ENCODE peak calls at places on chromosomes 3 and 15, in four cellular contexts. One of them, this sample, is unnamed.

GRCh38 chr15:93110502-93111040 is 21.6 kb upstream of the RGMA start:
- DNase-seq in left lung: no peak
- DNase-seq in neuronal stem cell: no peak
- DNase-seq in pancreas: no peak
- DNase-seq in this sample: no peak

GRCh38 chr3:24197809-24198208 is 252.7 kb downstream of the NR1D2 start:
- DNase-seq in left lung: no peak
- DNase-seq in neuronal stem cell: no peak
- DNase-seq in pancreas: peak
- DNase-seq in this sample: no peak

GRCh38 chr3:12107071-12107713 is 51.5 kb downstream of the TIMP4 start:
- DNase-seq in left lung: no peak
- DNase-seq in neuronal stem cell: no peak
- DNase-seq in pancreas: no peak
- DNase-seq in this sample: no peak

GRCh38 chr3:139953131-139953910 is 18.3 kb downstream of the CLSTN2 start:
- DNase-seq in left lung: no peak
- DNase-seq in neuronal stem cell: no peak
- DNase-seq in pancreas: no peak
- DNase-seq in this sample: no peak

GRCh38 chr3:111072016-111072891 is 638 bp downstream of the NECTIN3 start:
- DNase-seq in left lung: peak
- DNase-seq in neuronal stem cell: no peak
- DNase-seq in pancreas: peak
- DNase-seq in this sample: peak

GRCh38 chr3:129827765-129828164 is 65.7 kb downstream of the TMCC1 start:
- DNase-seq in left lung: no peak
- DNase-seq in neuronal stem cell: no peak
- DNase-seq in pancreas: no peak
- DNase-seq in this sample: no peak

GRCh38 chr3:184368804-184369183 is 7.3 kb downstream of the POLR2H start:
- DNase-seq in left lung: peak
- DNase-seq in neuronal stem cell: no peak
- DNase-seq in pancreas: no peak
- DNase-seq in this sample: peak

GRCh38 chr3:109115451-109115850 is 2.5 kb downstream of the MORC1 start:
- DNase-seq in left lung: no peak
- DNase-seq in neuronal stem cell: no peak
- DNase-seq in pancreas: no peak
- DNase-seq in this sample: no peak

GRCh38 chr15:76203766-76204557 is 107.3 kb downstream of the ETFA start:
- DNase-seq in left lung: peak
- DNase-seq in neuronal stem cell: no peak
- DNase-seq in pancreas: no peak
- DNase-seq in this sample: no peak

GRCh38 chr3:113546414-113546893 is 14.1 kb downstream of the SIDT1 start:
- DNase-seq in left lung: no peak
- DNase-seq in neuronal stem cell: no peak
- DNase-seq in pancreas: no peak
- DNase-seq in this sample: no peak

GRCh38 chr3:149608987-149609386 is 48.8 kb downstream of the WWTR1 start:
- DNase-seq in left lung: no peak
- DNase-seq in neuronal stem cell: no peak
- DNase-seq in pancreas: no peak
- DNase-seq in this sample: no peak

GRCh38 chr3:185843126-185843525 is 18.3 kb upstream of the IGF2BP2 start:
- DNase-seq in left lung: no peak
- DNase-seq in neuronal stem cell: no peak
- DNase-seq in pancreas: no peak
- DNase-seq in this sample: no peak

GRCh38 chr15:95843241-95843851 is 487.2 kb upstream of the NR2F2 start:
- DNase-seq in left lung: no peak
- DNase-seq in neuronal stem cell: no peak
- DNase-seq in pancreas: no peak
- DNase-seq in this sample: peak

GRCh38 chr15:70589221-70589620 is 174.1 kb downstream of the UACA start:
- DNase-seq in left lung: no peak
- DNase-seq in neuronal stem cell: no peak
- DNase-seq in pancreas: no peak
- DNase-seq in this sample: no peak

GRCh38 chr15:38129531-38130199 is 123.0 kb upstream of the SPRED1 start:
- DNase-seq in left lung: no peak
- DNase-seq in neuronal stem cell: peak
- DNase-seq in pancreas: peak
- DNase-seq in this sample: no peak

GRCh38 chr3:109224333-109224732 is 87.8 kb downstream of the C3orf85 start:
- DNase-seq in left lung: no peak
- DNase-seq in neuronal stem cell: no peak
- DNase-seq in pancreas: no peak
- DNase-seq in this sample: no peak

GRCh38 chr3:194957743-194958240 is 272.1 kb downstream of the FAM43A start:
- DNase-seq in left lung: no peak
- DNase-seq in neuronal stem cell: no peak
- DNase-seq in pancreas: no peak
- DNase-seq in this sample: no peak

GRCh38 chr3:195548496-195548895 is 5.4 kb upstream of the PPP1R2 start:
- DNase-seq in left lung: no peak
- DNase-seq in neuronal stem cell: no peak
- DNase-seq in pancreas: no peak
- DNase-seq in this sample: no peak

GRCh38 chr3:126056681-126057546 is 27.0 kb downstream of the SLC41A3 start:
- DNase-seq in left lung: no peak
- DNase-seq in neuronal stem cell: no peak
- DNase-seq in pancreas: no peak
- DNase-seq in this sample: no peak

GRCh38 chr15:94141802-94142201 is 89.6 kb upstream of the MCTP2 start:
- DNase-seq in left lung: no peak
- DNase-seq in neuronal stem cell: no peak
- DNase-seq in pancreas: no peak
- DNase-seq in this sample: no peak

GRCh38 chr3:32239638-32240550 is 1.4 kb downstream of the CMTM8 start:
- DNase-seq in left lung: no peak
- DNase-seq in neuronal stem cell: peak
- DNase-seq in pancreas: peak
- DNase-seq in this sample: no peak

GRCh38 chr15:34789326-34789725 is 6.0 kb downstream of the ACTC1 start:
- DNase-seq in left lung: no peak
- DNase-seq in neuronal stem cell: no peak
- DNase-seq in pancreas: no peak
- DNase-seq in this sample: no peak

GRCh38 chr3:59979542-59979941 is 929.7 kb upstream of the CFAP20DC start:
- DNase-seq in left lung: no peak
- DNase-seq in neuronal stem cell: no peak
- DNase-seq in pancreas: no peak
- DNase-seq in this sample: no peak

GRCh38 chr15:90064931-90065681 is 37.2 kb downstream of the IDH2 start:
- DNase-seq in left lung: peak
- DNase-seq in neuronal stem cell: no peak
- DNase-seq in pancreas: no peak
- DNase-seq in this sample: no peak

GRCh38 chr15:83920115-83920514 is 266.2 kb downstream of the ADAMTSL3 start:
- DNase-seq in left lung: no peak
- DNase-seq in neuronal stem cell: no peak
- DNase-seq in pancreas: no peak
- DNase-seq in this sample: no peak

GRCh38 chr15:47717036-47717611 is at the start of gene SEMA6D:
- DNase-seq in left lung: peak
- DNase-seq in neuronal stem cell: peak
- DNase-seq in pancreas: peak
- DNase-seq in this sample: peak

GRCh38 chr3:37953995-37954394 is 36.6 kb upstream of the VILL start:
- DNase-seq in left lung: no peak
- DNase-seq in neuronal stem cell: no peak
- DNase-seq in pancreas: no peak
- DNase-seq in this sample: no peak

GRCh38 chr3:168260859-168261258 is 165.1 kb upstream of the GOLIM4 start:
- DNase-seq in left lung: no peak
- DNase-seq in neuronal stem cell: no peak
- DNase-seq in pancreas: no peak
- DNase-seq in this sample: no peak

GRCh38 chr3:46820852-46821251 is 42.4 kb downstream of the MYL3 start:
- DNase-seq in left lung: no peak
- DNase-seq in neuronal stem cell: no peak
- DNase-seq in pancreas: no peak
- DNase-seq in this sample: no peak

GRCh38 chr3:136984837-136985236 is 27.1 kb downstream of the IL20RB start:
- DNase-seq in left lung: no peak
- DNase-seq in neuronal stem cell: no peak
- DNase-seq in pancreas: no peak
- DNase-seq in this sample: no peak

GRCh38 chr3:28347374-28348285 is 891 bp upstream of the ZCWPW2 start:
- DNase-seq in left lung: no peak
- DNase-seq in neuronal stem cell: no peak
- DNase-seq in pancreas: no peak
- DNase-seq in this sample: peak

GRCh38 chr3:39849992-39850706 is 40.7 kb downstream of the MYRIP start:
- DNase-seq in left lung: no peak
- DNase-seq in neuronal stem cell: no peak
- DNase-seq in pancreas: no peak
- DNase-seq in this sample: no peak

GRCh38 chr15:77966540-77967290 is 110.8 kb downstream of the TBC1D2B start:
- DNase-seq in left lung: no peak
- DNase-seq in neuronal stem cell: no peak
- DNase-seq in pancreas: no peak
- DNase-seq in this sample: peak

GRCh38 chr3:111845996-111846395 is 13.1 kb upstream of the PHLDB2 start:
- DNase-seq in left lung: no peak
- DNase-seq in neuronal stem cell: no peak
- DNase-seq in pancreas: no peak
- DNase-seq in this sample: no peak

GRCh38 chr3:64462203-64463120 is 225.3 kb downstream of the ADAMTS9 start:
- DNase-seq in left lung: no peak
- DNase-seq in neuronal stem cell: no peak
- DNase-seq in pancreas: no peak
- DNase-seq in this sample: no peak
- H3K27ac ChIP-seq in left lung: no peak
- H3K27ac ChIP-seq in neuronal stem cell: no peak
- H3K27ac ChIP-seq in pancreas: no peak
- H3K27ac ChIP-seq in this sample: no peak

GRCh38 chr3:10248984-10249748 is 907 bp downstream of the TATDN2 start:
- DNase-seq in left lung: peak
- DNase-seq in neuronal stem cell: peak
- DNase-seq in pancreas: peak
- DNase-seq in this sample: no peak
- H3K27ac ChIP-seq in left lung: peak
- H3K27ac ChIP-seq in neuronal stem cell: no peak
- H3K27ac ChIP-seq in pancreas: peak
- H3K27ac ChIP-seq in this sample: peak

DNA sequence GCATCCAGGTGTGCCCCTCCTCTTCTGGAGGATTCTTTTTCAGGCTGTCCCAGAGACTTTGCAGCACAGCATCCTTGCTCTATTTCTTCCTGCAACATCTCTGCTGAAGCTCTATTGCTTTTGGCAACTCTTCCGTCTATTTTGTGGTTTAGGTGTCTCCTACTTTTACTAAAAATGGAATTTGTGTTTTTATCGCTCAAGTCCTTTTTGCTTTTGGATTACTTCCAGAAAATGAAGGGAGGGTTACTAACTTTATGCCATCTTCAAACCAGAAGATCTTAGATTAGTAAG is 66.4 kb downstream of the NOX5 start:
- DNase-seq in left lung: no peak
- DNase-seq in neuronal stem cell: no peak
- DNase-seq in pancreas: no peak
- DNase-seq in this sample: no peak
- H3K27ac ChIP-seq in left lung: peak
- H3K27ac ChIP-seq in neuronal stem cell: no peak
- H3K27ac ChIP-seq in pancreas: no peak
- H3K27ac ChIP-seq in this sample: no peak

DNA sequence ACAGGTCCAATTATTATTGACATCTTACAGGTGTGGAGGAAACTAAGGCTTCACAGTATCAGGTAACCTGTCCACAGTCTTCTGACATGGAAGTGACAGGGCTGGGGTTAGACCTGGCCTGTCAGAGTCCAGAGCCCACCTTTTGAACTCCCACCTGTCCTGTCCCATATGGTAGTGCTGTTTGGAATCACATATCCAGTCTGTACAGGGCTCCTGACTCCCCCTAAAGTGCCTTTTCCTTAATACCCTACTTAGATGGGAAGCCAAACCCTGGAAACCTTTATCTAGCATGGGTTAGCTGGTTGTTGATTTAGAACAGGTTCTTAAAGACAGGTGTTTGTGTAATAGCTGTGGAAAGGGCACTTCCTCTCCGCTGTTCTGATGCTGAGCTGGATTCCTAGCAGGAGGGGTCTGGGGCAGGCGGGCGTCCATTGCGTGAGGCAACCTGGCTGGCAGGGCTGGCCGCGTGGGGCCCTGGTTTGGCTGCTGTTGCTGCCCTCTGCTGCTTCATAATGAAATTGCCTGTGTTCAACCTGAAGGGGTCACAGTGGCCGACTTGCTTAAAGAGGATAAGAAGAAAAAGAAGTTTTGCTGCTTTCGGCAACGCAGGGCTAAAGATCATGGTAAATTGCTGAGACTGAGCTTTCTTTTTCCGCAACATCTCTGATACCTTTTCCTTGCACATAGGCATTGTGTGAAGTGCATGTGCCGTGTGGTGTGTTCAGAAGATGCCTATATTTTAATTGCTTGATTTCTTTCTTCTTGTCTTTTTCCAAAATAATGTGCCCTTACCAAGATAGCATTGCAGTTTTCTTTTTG is 136.2 kb downstream of the CHDH start:
- DNase-seq in left lung: peak
- DNase-seq in neuronal stem cell: peak
- DNase-seq in pancreas: peak
- DNase-seq in this sample: no peak
- H3K27ac ChIP-seq in left lung: peak
- H3K27ac ChIP-seq in neuronal stem cell: no peak
- H3K27ac ChIP-seq in pancreas: no peak
- H3K27ac ChIP-seq in this sample: no peak

DNA sequence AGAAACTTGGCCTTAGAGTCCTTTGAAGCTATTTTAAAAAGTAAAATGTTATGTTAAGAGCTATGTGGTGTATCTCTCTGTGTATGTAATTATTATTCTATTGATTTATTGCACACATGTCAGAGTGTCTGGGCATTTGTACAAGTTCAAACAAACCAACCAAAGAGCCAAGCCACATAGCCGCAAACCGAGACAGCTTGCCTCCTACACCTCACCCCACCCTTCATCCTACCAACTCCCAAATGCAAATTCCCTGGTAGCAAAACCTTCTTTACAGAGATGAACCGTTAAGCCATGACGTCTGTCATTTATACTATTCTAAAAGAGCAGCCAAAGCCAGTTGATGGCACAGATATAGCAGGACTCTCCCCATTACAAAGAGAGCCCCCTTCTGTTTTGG is 332.3 kb downstream of the ERC2 start:
- DNase-seq in left lung: no peak
- DNase-seq in neuronal stem cell: no peak
- DNase-seq in pancreas: no peak
- DNase-seq in this sample: no peak
- H3K27ac ChIP-seq in left lung: no peak
- H3K27ac ChIP-seq in neuronal stem cell: no peak
- H3K27ac ChIP-seq in pancreas: no peak
- H3K27ac ChIP-seq in this sample: no peak

This sample was measured in caudate nucleus.